ENCODE peak calls at places on chromosomes 16 and 17, in nine cellular contexts. One of them, this sample, is unnamed.

GRCh38 chr16:85704900-85705846 is 16.4 kb upstream of the GINS2 start:
- DNase-seq in GM23338: no peak
- DNase-seq in SK-N-SH: no peak
- DNase-seq in HCT116: no peak
- DNase-seq in hepatocyte: no peak
- DNase-seq in PC-3: no peak
- DNase-seq in GM23248: no peak
- DNase-seq in neural progenitor cell: no peak
- DNase-seq in MM.1S: no peak
- DNase-seq in this sample: no peak

GRCh38 chr17:39640493-39641118 is 3.7 kb downstream of the STARD3 start:
- DNase-seq in GM23338: no peak
- DNase-seq in SK-N-SH: no peak
- DNase-seq in HCT116: no peak
- DNase-seq in hepatocyte: no peak
- DNase-seq in PC-3: no peak
- DNase-seq in GM23248: no peak
- DNase-seq in neural progenitor cell: no peak
- DNase-seq in MM.1S: no peak
- DNase-seq in this sample: no peak

GRCh38 chr16:55470533-55471371 is 8.2 kb upstream of the MMP2 start:
- DNase-seq in GM23338: no peak
- DNase-seq in SK-N-SH: no peak
- DNase-seq in HCT116: no peak
- DNase-seq in hepatocyte: no peak
- DNase-seq in PC-3: peak; percentile 50
- DNase-seq in GM23248: peak; percentile 74
- DNase-seq in neural progenitor cell: no peak
- DNase-seq in MM.1S: no peak
- DNase-seq in this sample: no peak

GRCh38 chr17:40310882-40311391 is 2.0 kb downstream of the RARA start:
- DNase-seq in GM23338: no peak
- DNase-seq in SK-N-SH: peak; percentile 83
- DNase-seq in HCT116: no peak
- DNase-seq in hepatocyte: no peak
- DNase-seq in PC-3: no peak
- DNase-seq in GM23248: no peak
- DNase-seq in neural progenitor cell: peak; percentile 62
- DNase-seq in MM.1S: no peak
- DNase-seq in this sample: no peak

GRCh38 chr17:61635913-61636432 is 45.0 kb upstream of the NACA2 start:
- DNase-seq in GM23338: peak; percentile 76
- DNase-seq in SK-N-SH: peak; percentile 28
- DNase-seq in HCT116: peak; percentile 65
- DNase-seq in hepatocyte: peak; percentile 51
- DNase-seq in PC-3: peak; percentile 86
- DNase-seq in GM23248: peak; percentile 60
- DNase-seq in neural progenitor cell: peak; percentile 55
- DNase-seq in MM.1S: peak; percentile 62
- DNase-seq in this sample: peak; percentile 70

GRCh38 chr17:79607941-79608728 is 2.7 kb downstream of the RBFOX3 start:
- DNase-seq in GM23338: peak; percentile 90
- DNase-seq in SK-N-SH: peak; percentile 58
- DNase-seq in HCT116: peak; percentile 12
- DNase-seq in hepatocyte: peak; percentile 84
- DNase-seq in PC-3: peak; percentile 45
- DNase-seq in GM23248: peak; percentile 64
- DNase-seq in neural progenitor cell: peak; percentile 88
- DNase-seq in MM.1S: no peak
- DNase-seq in this sample: no peak

GRCh38 chr17:75024686-75025397 is 12.4 kb downstream of the MRPL58 start:
- DNase-seq in GM23338: no peak
- DNase-seq in SK-N-SH: no peak
- DNase-seq in HCT116: no peak
- DNase-seq in hepatocyte: no peak
- DNase-seq in PC-3: peak; percentile 51
- DNase-seq in GM23248: no peak
- DNase-seq in neural progenitor cell: no peak
- DNase-seq in MM.1S: no peak
- DNase-seq in this sample: no peak

GRCh38 chr16:49734330-49734729 is 121.6 kb downstream of the ZNF423 start:
- DNase-seq in GM23338: no peak
- DNase-seq in SK-N-SH: no peak
- DNase-seq in HCT116: no peak
- DNase-seq in hepatocyte: no peak
- DNase-seq in PC-3: no peak
- DNase-seq in GM23248: no peak
- DNase-seq in neural progenitor cell: no peak
- DNase-seq in MM.1S: no peak
- DNase-seq in this sample: no peak

GRCh38 chr17:79412110-79412509 is 198.7 kb downstream of the RBFOX3 start:
- DNase-seq in GM23338: no peak
- DNase-seq in SK-N-SH: no peak
- DNase-seq in HCT116: no peak
- DNase-seq in hepatocyte: no peak
- DNase-seq in PC-3: no peak
- DNase-seq in GM23248: no peak
- DNase-seq in neural progenitor cell: no peak
- DNase-seq in MM.1S: no peak
- DNase-seq in this sample: no peak

DNA sequence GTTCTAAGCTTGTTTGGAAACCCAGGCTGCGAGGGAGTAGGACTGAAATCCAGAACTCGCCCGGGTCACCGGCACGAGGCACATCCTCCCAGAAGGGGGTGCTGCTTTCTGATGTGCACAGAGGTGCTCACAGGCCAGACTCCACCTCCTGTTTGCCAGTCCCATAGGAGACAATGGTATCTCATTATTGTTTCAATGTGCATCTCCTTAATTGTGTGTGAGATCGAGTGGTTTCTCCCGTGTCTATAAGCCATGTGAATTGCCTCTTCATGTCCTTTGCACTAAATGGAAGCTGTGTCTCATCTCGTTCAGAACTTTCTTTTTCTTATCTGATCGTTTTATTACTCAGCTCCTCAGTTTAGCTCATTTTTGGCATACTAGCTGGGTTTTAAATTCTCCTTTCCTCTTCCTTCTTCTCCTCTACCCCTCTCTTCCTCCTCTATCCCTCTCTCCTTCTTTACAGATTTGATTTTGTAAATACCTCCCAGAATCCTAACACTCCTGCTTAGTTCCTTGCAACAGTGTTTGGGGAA is 32.1 kb upstream of the PRKCB start:
- DNase-seq in GM23338: peak; percentile 83
- DNase-seq in SK-N-SH: peak; percentile 66
- DNase-seq in HCT116: peak; percentile 57
- DNase-seq in hepatocyte: peak; percentile 45
- DNase-seq in PC-3: peak; percentile 44
- DNase-seq in GM23248: peak; percentile 53
- DNase-seq in neural progenitor cell: peak; percentile 81
- DNase-seq in MM.1S: peak; percentile 72
- DNase-seq in this sample: peak; percentile 87
- H3K4me3 ChIP-seq in GM23338: no peak overlapping the region
- H3K4me3 ChIP-seq in SK-N-SH: no peak overlapping the region
- H3K4me3 ChIP-seq in HCT116: no peak overlapping the region
- H3K4me3 ChIP-seq in hepatocyte: no peak overlapping the region
- H3K4me3 ChIP-seq in PC-3: no peak overlapping the region
- H3K4me3 ChIP-seq in GM23248: no peak overlapping the region
- H3K4me3 ChIP-seq in neural progenitor cell: no peak overlapping the region
- H3K4me3 ChIP-seq in MM.1S: no peak overlapping the region
- H3K4me3 ChIP-seq in this sample: peak overlapping the region; percentile 24

GRCh38 chr17:47896672-47897490 is 845 bp downstream of the SP2 start:
- DNase-seq in GM23338: no peak
- DNase-seq in SK-N-SH: no peak
- DNase-seq in HCT116: no peak
- DNase-seq in hepatocyte: no peak
- DNase-seq in PC-3: peak; percentile 14
- DNase-seq in GM23248: peak; percentile 50
- DNase-seq in neural progenitor cell: no peak
- DNase-seq in MM.1S: no peak
- DNase-seq in this sample: peak; percentile 6

GRCh38 chr17:47895856-47896671 is at the start of gene SP2:
- DNase-seq in GM23338: peak; percentile 100
- DNase-seq in SK-N-SH: peak; percentile 99
- DNase-seq in HCT116: peak; percentile 100
- DNase-seq in hepatocyte: peak; percentile 100
- DNase-seq in PC-3: peak; percentile 100
- DNase-seq in GM23248: peak; percentile 99
- DNase-seq in neural progenitor cell: peak; percentile 99
- DNase-seq in MM.1S: peak; percentile 100
- DNase-seq in this sample: peak; percentile 100

GRCh38 chr17:47897561-47897960 is 1.5 kb downstream of the SP2 start:
- DNase-seq in GM23338: no peak
- DNase-seq in SK-N-SH: no peak
- DNase-seq in HCT116: no peak
- DNase-seq in hepatocyte: no peak
- DNase-seq in PC-3: no peak
- DNase-seq in GM23248: peak; percentile 26
- DNase-seq in neural progenitor cell: no peak
- DNase-seq in MM.1S: no peak
- DNase-seq in this sample: no peak

GRCh38 chr17:47894498-47895253 is 1.4 kb upstream of the SP2 start:
- DNase-seq in GM23338: peak; percentile 28
- DNase-seq in SK-N-SH: no peak
- DNase-seq in HCT116: no peak
- DNase-seq in hepatocyte: no peak
- DNase-seq in PC-3: peak; percentile 23
- DNase-seq in GM23248: no peak
- DNase-seq in neural progenitor cell: no peak
- DNase-seq in MM.1S: no peak
- DNase-seq in this sample: peak; percentile 4

GRCh38 chr17:47895254-47895855 is 681 bp upstream of the SP2 start:
- DNase-seq in GM23338: no peak
- DNase-seq in SK-N-SH: no peak
- DNase-seq in HCT116: no peak
- DNase-seq in hepatocyte: peak; percentile 45
- DNase-seq in PC-3: peak; percentile 56
- DNase-seq in GM23248: peak; percentile 76
- DNase-seq in neural progenitor cell: no peak
- DNase-seq in MM.1S: peak; percentile 27
- DNase-seq in this sample: peak; percentile 42
- TF ChIP-seq EZH2phosphoT487 in GM23338: no peak
- TF ChIP-seq EZH2phosphoT487 in SK-N-SH: no peak
- TF ChIP-seq EZH2phosphoT487 in HCT116: no peak
- TF ChIP-seq EZH2phosphoT487 in hepatocyte: no peak
- TF ChIP-seq EZH2phosphoT487 in PC-3: no peak
- TF ChIP-seq EZH2phosphoT487 in GM23248: no peak
- TF ChIP-seq EZH2phosphoT487 in neural progenitor cell: no peak
- TF ChIP-seq EZH2phosphoT487 in MM.1S: no peak
- TF ChIP-seq EZH2phosphoT487 in this sample: no peak

GRCh38 chr17:83151056-83151441 is 71.6 kb downstream of the METRNL start:
- DNase-seq in GM23338: no peak
- DNase-seq in SK-N-SH: no peak
- DNase-seq in HCT116: no peak
- DNase-seq in hepatocyte: no peak
- DNase-seq in PC-3: no peak
- DNase-seq in GM23248: no peak
- DNase-seq in neural progenitor cell: no peak
- DNase-seq in MM.1S: no peak
- DNase-seq in this sample: no peak

GRCh38 chr17:83152745-83153611 is 73.6 kb downstream of the METRNL start:
- DNase-seq in GM23338: no peak
- DNase-seq in SK-N-SH: peak; percentile 34
- DNase-seq in HCT116: no peak
- DNase-seq in hepatocyte: peak; percentile 2
- DNase-seq in PC-3: no peak
- DNase-seq in GM23248: no peak
- DNase-seq in neural progenitor cell: no peak
- DNase-seq in MM.1S: no peak
- DNase-seq in this sample: no peak

GRCh38 chr17:83152221-83152744 is 72.9 kb downstream of the METRNL start:
- DNase-seq in GM23338: no peak
- DNase-seq in SK-N-SH: peak; percentile 20
- DNase-seq in HCT116: no peak
- DNase-seq in hepatocyte: peak; percentile 3
- DNase-seq in PC-3: no peak
- DNase-seq in GM23248: no peak
- DNase-seq in neural progenitor cell: no peak
- DNase-seq in MM.1S: no peak
- DNase-seq in this sample: no peak

GRCh38 chr17:83150369-83151055 is 71.1 kb downstream of the METRNL start:
- DNase-seq in GM23338: no peak
- DNase-seq in SK-N-SH: no peak
- DNase-seq in HCT116: no peak
- DNase-seq in hepatocyte: peak; percentile 1
- DNase-seq in PC-3: no peak
- DNase-seq in GM23248: no peak
- DNase-seq in neural progenitor cell: no peak
- DNase-seq in MM.1S: no peak
- DNase-seq in this sample: no peak

DNA sequence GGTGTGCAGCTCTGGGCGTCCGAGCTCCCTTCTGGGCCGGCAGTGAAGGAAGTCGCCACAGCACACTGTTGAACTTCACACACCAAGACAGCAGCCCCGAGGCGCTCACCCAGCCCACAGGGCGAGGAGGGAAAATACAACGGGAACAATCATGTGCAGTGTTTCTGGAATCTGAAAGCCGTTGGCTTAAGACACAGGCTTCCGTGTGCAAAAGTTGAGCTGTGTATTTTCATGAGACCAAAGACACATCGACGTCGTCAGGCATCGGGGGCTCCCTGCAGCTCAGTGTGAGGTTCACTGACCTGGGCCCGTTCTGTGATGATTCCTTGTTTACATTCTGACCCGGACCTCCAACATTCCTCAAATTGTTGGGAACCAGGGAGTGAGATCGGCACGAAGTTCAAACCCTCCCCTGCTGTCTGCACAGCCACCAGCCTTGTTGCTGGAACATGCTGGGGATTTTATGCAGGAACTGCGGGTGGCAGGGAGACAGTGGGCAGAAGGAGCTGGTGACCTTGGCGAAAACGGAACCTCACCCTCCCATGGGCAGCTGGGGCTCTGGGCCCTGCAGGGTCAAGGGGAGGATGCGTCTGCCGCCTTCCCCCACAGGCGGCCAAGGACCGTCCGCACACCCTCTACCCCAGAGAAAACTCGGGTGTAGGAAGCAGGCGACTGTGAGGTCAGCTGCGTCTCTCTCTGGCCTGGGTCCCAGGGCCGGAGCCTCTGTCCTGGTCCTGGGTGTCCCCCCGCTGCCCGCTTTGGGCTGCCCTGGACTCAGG is 72.2 kb downstream of the METRNL start:
- DNase-seq in GM23338: peak; percentile 69
- DNase-seq in SK-N-SH: peak; percentile 37
- DNase-seq in HCT116: no peak
- DNase-seq in hepatocyte: peak; percentile 36
- DNase-seq in PC-3: no peak
- DNase-seq in GM23248: peak; percentile 27
- DNase-seq in neural progenitor cell: no peak
- DNase-seq in MM.1S: no peak
- DNase-seq in this sample: no peak
- H3K4me1 ChIP-seq in GM23338: peaks cover 8% of the 10 kb centered on the region
- H3K4me1 ChIP-seq in SK-N-SH: peaks cover 15% of the 10 kb centered on the region
- H3K4me1 ChIP-seq in HCT116: no peaks in the 10 kb centered on the region
- H3K4me1 ChIP-seq in hepatocyte: peaks cover 17% of the 10 kb centered on the region
- H3K4me1 ChIP-seq in PC-3: no peaks in the 10 kb centered on the region
- H3K4me1 ChIP-seq in GM23248: peaks cover 15% of the 10 kb centered on the region
- H3K4me1 ChIP-seq in neural progenitor cell: peaks cover 3% of the 10 kb centered on the region
- H3K4me1 ChIP-seq in MM.1S: peaks cover 3% of the 10 kb centered on the region
- H3K4me1 ChIP-seq in this sample: peaks cover 6% of the 10 kb centered on the region

DNA sequence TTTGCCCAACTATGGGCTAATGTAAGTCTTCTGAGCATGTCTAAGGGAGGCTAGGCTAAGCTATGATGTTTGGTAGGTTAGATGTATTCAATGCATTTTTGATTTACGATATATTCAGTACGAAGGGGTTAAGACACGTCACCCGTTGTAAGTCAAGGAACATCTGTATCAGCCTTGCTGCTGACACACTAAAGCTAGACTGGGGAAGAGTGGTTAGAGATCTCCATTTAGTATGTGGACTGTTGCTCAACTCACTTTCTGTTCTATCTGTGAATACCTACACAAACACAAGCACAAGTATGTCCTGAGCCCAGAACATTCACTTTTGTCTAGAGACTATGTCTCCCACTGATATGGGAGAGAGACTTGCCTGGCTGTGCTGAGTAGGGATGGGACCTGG is 71.5 kb downstream of the VMP1 start:
- DNase-seq in GM23338: no peak
- DNase-seq in SK-N-SH: no peak
- DNase-seq in HCT116: no peak
- DNase-seq in hepatocyte: no peak
- DNase-seq in PC-3: no peak
- DNase-seq in GM23248: no peak
- DNase-seq in neural progenitor cell: no peak
- DNase-seq in MM.1S: no peak
- DNase-seq in this sample: no peak
- H3K4me3 ChIP-seq in GM23338: no peak overlapping the region
- H3K4me3 ChIP-seq in SK-N-SH: no peak overlapping the region
- H3K4me3 ChIP-seq in HCT116: no peak overlapping the region
- H3K4me3 ChIP-seq in hepatocyte: no peak overlapping the region
- H3K4me3 ChIP-seq in PC-3: no peak overlapping the region
- H3K4me3 ChIP-seq in GM23248: no peak overlapping the region
- H3K4me3 ChIP-seq in neural progenitor cell: no peak overlapping the region
- H3K4me3 ChIP-seq in MM.1S: no peak overlapping the region
- H3K4me3 ChIP-seq in this sample: no peak overlapping the region